ENCODE peak calls at places on chromosomes 4 and X, in seven cellular contexts. T is body of pancreas, V is MM.1S, D is fibroblast of lung, J is HepG2, E is prostate gland, Q is GM12878. F is an unnamed sample.

GRCh38 chr4:166293551-166293950 is 420.5 kb downstream of the TLL1 start:
- DNase-seq in T (no peak), V (no peak), D (peak; percentile 60), J (no peak), E (no peak), Q (no peak), F (no peak)

GRCh38 chr4:38745881-38746280 is 36.9 kb downstream of the TLR10 start:
- DNase-seq in T (no peak), V (no peak), D (no peak), J (no peak), E (no peak), Q (no peak), F (no peak)

GRCh38 chrX:69066021-69066757 is 99.1 kb downstream of the PJA1 start:
- DNase-seq in T (no peak), V (no peak), D (no peak), J (no peak), E (no peak), Q (no peak), F (no peak)

GRCh38 chr4:107470173-107470572 is 249.9 kb downstream of the PAPSS1 start:
- DNase-seq in T (no peak), V (no peak), D (no peak), J (no peak), E (no peak), Q (no peak), F (no peak)

GRCh38 chr4:181301735-181302380 is 941.3 kb upstream of the TENM3 start:
- DNase-seq in T (peak; percentile 62), V (peak; percentile 73), D (peak; percentile 18), J (peak; percentile 32), E (peak; percentile 5), Q (no peak), F (no peak)

GRCh38 chr4:26127001-26127400 is 193.8 kb upstream of the RBPJ start:
- DNase-seq in T (no peak), V (no peak), D (no peak), J (no peak), E (no peak), Q (no peak), F (no peak)

GRCh38 chr4:7170012-7170411 is 22.3 kb upstream of the SORCS2 start:
- DNase-seq in T (no peak), V (no peak), D (no peak), J (no peak), E (no peak), Q (no peak), F (no peak)

GRCh38 chrX:97199501-97199900 is 315.8 kb downstream of the RPA4 start:
- DNase-seq in T (no peak), V (no peak), D (no peak), J (no peak), E (no peak), Q (no peak), F (no peak)

GRCh38 chrX:73239242-73239641 is 24.6 kb upstream of the NAP1L2 start:
- DNase-seq in T (no peak), V (no peak), D (no peak), J (no peak), E (no peak), Q (no peak), F (no peak)

GRCh38 chrX:47068214-47068613 is 10.0 kb upstream of the RGN start:
- DNase-seq in T (no peak), V (no peak), D (no peak), J (peak; percentile 69), E (no peak), Q (no peak), F (no peak)

GRCh38 chr4:177455591-177455990 is 13.4 kb upstream of the AGA start:
- DNase-seq in T (no peak), V (no peak), D (peak; percentile 76), J (no peak), E (no peak), Q (no peak), F (no peak)

GRCh38 chr4:180665994-180666818 is 1577.0 kb upstream of the TENM3 start:
- DNase-seq in T (no peak), V (peak; percentile 73), D (peak; percentile 65), J (peak; percentile 47), E (no peak), Q (no peak), F (peak; percentile 44)

GRCh38 chr4:185672618-185673017 is 137.3 kb upstream of the PDLIM3 start:
- DNase-seq in T (no peak), V (no peak), D (peak; percentile 18), J (no peak), E (no peak), Q (no peak), F (no peak)

GRCh38 chr4:105637409-105638258 is 70.9 kb downstream of the INTS12 start:
- DNase-seq in T (peak; percentile 59), V (peak; percentile 94), D (peak; percentile 44), J (peak; percentile 4), E (peak; percentile 42), Q (peak; percentile 45), F (no peak)

GRCh38 chrX:125398959-125399440 is 79.3 kb downstream of the TEX13C start:
- DNase-seq in T (no peak), V (no peak), D (no peak), J (no peak), E (no peak), Q (no peak), F (no peak)

GRCh38 chrX:2430265-2430825 is 70.4 kb downstream of the DHRSX start:
- DNase-seq in T (no peak), V (no peak), D (no peak), J (no peak), E (no peak), Q (no peak), F (no peak)

GRCh38 chr4:154194649-154195048 is 296.9 kb downstream of the DCHS2 start:
- DNase-seq in T (no peak), V (no peak), D (no peak), J (no peak), E (no peak), Q (no peak), F (no peak)

GRCh38 chr4:119690871-119691270 is 62.3 kb upstream of the PDE5A start:
- DNase-seq in T (no peak), V (peak; percentile 32), D (no peak), J (peak; percentile 15), E (no peak), Q (no peak), F (no peak)

GRCh38 chr4:11404431-11404830 is 24.3 kb downstream of the HS3ST1 start:
- DNase-seq in T (no peak), V (no peak), D (no peak), J (no peak), E (no peak), Q (no peak), F (no peak)

GRCh38 chr4:123278755-123279154 is 117.8 kb upstream of the SPRY1 start:
- DNase-seq in T (no peak), V (no peak), D (no peak), J (no peak), E (no peak), Q (no peak), F (no peak)

GRCh38 chrX:102604327-102604726 is 5.0 kb downstream of the ARMCX5 start:
- DNase-seq in T (no peak), V (no peak), D (no peak), J (no peak), E (no peak), Q (no peak), F (no peak)

GRCh38 chrX:102599950-102600579 is 750 bp downstream of the ARMCX5 start:
- DNase-seq in T (no peak), V (no peak), D (peak; percentile 48), J (no peak), E (no peak), Q (no peak), F (no peak)

DNA sequence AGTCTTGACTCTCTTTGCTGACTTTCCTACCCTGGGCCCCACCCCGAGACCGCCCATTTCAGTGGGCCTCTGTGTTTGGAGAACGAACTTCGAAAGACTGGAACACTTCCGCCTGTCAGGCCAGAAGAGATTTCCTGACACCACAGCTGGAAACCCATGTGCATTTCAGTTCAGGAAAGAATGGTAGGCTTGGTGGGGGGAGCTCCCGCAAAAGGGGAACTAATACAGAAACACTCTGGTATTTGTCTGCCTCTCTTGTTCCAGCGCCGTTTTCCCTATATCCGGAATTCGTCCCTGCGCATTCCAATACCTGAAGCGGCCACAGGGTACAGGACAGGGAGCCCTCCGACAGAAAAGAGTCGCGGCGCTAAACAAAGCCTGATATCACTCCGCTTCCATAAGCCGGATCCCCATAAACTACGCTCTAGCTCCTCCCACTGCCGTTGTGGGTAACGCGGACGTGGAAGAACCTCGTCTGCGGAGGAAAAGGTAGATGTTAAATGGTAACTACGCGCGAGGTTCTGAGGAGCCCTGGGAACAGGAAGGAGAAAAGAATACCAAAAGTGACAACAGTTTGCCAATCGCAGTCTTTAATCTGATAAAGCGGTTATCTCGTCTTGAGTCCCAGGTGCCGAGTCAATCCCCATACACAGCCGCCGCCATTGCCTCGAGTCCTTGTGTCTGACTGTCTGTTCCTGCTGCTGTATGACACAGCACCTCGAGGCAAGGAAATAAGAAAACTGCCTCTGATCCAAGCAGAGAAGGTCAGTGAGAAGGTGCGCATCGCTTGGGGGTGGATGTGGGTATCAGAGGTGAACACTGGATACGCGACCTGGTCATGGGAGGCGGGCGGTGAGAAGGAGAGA is at the start of gene ARMCX5:
- DNase-seq in T (peak; percentile 77), V (peak; percentile 50), D (peak; percentile 92), J (peak; percentile 82), E (peak; percentile 63), Q (peak; percentile 48), F (peak; percentile 47)
- TF ChIP-seq CTCF in T (no peak), V (no peak), D (no peak), J (no peak), E (no peak), Q (no peak), F (peak; percentile 45)

GRCh38 chr4:56112377-56112776 is 163.6 kb downstream of the CEP135 start:
- DNase-seq in T (no peak), V (no peak), D (no peak), J (no peak), E (no peak), Q (no peak), F (no peak)
- TF ChIP-seq CTCF in T (no peak), V (no peak), D (no peak), J (peak; percentile 10), E (no peak), Q (no peak), F (no peak)

GRCh38 chrX:30060718-30061117 is 154.6 kb upstream of the MAGEB2 start:
- DNase-seq in T (no peak), V (no peak), D (peak; percentile 6), J (no peak), E (peak; percentile 4), Q (no peak), F (no peak)
- TF ChIP-seq CTCF in T (no peak), V (peak; percentile 33), D (peak; percentile 53), J (peak; percentile 26), E (no peak), Q (peak; percentile 40), F (peak; percentile 70)

GRCh38 chr4:188268081-188268908 is 129.1 kb downstream of the TRIML1 start:
- DNase-seq in T (no peak), V (no peak), D (no peak), J (no peak), E (no peak), Q (no peak), F (no peak)
- TF ChIP-seq CTCF in T (no peak), V (no peak), D (no peak), J (peak; percentile 7), E (no peak), Q (no peak), F (no peak)

GRCh38 chr4:113893546-113893945 is 85.9 kb downstream of the ARSJ start:
- DNase-seq in T (no peak), V (peak; percentile 20), D (no peak), J (peak; percentile 14), E (no peak), Q (no peak), F (no peak)
- TF ChIP-seq CTCF in T (peak; percentile 13), V (peak; percentile 22), D (peak; percentile 30), J (no peak), E (no peak), Q (no peak), F (peak; percentile 51)

F was measured in neural crest cell.